ENCODE peak calls at places on chromosome 2, in four cellular contexts. L is tibial nerve, O is lower lobe of right lung, U is SK-N-SH. E is an unnamed sample. For H3K4me1, the result is how much of the 10 kb centered on the place peaks cover.

GRCh38 chr2:6071536-6071935 is 379.4 kb downstream of the SOX11 start:
- DNase-seq in U (peak), L (no peak), O (no peak), E (no peak)

GRCh38 chr2:152740743-152741328 is 22.4 kb downstream of the ARL6IP6 start:
- DNase-seq in U (peak), L (no peak), O (no peak), E (peak)

GRCh38 chr2:230843130-230843529 is 21.6 kb upstream of the ITM2C start:
- DNase-seq in U (no peak), L (no peak), O (no peak), E (no peak)

GRCh38 chr2:147681093-147681492 is 163.7 kb upstream of the ACVR2A start:
- DNase-seq in O (no peak), U (no peak), L (no peak), E (no peak)

GRCh38 chr2:69022548-69022947 is 9.6 kb downstream of the ANTXR1 start:
- DNase-seq in L (no peak), U (no peak), O (no peak), E (no peak)

GRCh38 chr2:128314348-128315121 is 4.1 kb downstream of the HS6ST1 start:
- DNase-seq in L (no peak), U (peak), O (peak), E (no peak)

GRCh38 chr2:149028377-149028776 is 10.1 kb upstream of the LYPD6B start:
- DNase-seq in L (no peak), U (no peak), O (no peak), E (no peak)

GRCh38 chr2:234981197-234982095 is 29.6 kb downstream of the SH3BP4 start:
- DNase-seq in O (no peak), U (peak), L (peak), E (peak)

GRCh38 chr2:31764169-31764568 is 183.4 kb upstream of the SRD5A2 start:
- DNase-seq in O (no peak), L (no peak), U (no peak), E (no peak)

GRCh38 chr2:46364797-46365457 is 67.7 kb downstream of the EPAS1 start:
- DNase-seq in L (no peak), O (no peak), U (peak), E (peak)

GRCh38 chr2:204328350-204328749 is 216.9 kb upstream of the PARD3B start:
- DNase-seq in L (no peak), O (no peak), U (no peak), E (no peak)

GRCh38 chr2:54771166-54771565 is 47.7 kb downstream of the EML6 start:
- DNase-seq in U (peak), L (no peak), O (no peak), E (no peak)

GRCh38 chr2:168254158-168254935 is 7.0 kb upstream of the STK39 start:
- DNase-seq in U (peak), O (no peak), L (no peak), E (no peak)

GRCh38 chr2:52112141-52112540 is 1080.2 kb upstream of the NRXN1 start:
- DNase-seq in L (no peak), O (no peak), U (no peak), E (no peak)

GRCh38 chr2:74037379-74037860 is 52.7 kb downstream of the TET3 start:
- DNase-seq in O (no peak), L (no peak), U (no peak), E (no peak)

GRCh38 chr2:102735431-102736130 is 26.2 kb upstream of the TMEM182 start:
- DNase-seq in U (no peak), L (no peak), O (no peak), E (peak)

GRCh38 chr2:227474406-227474805 is 2.5 kb downstream of the AGFG1 start:
- DNase-seq in L (no peak), U (no peak), O (no peak), E (no peak)

GRCh38 chr2:47226124-47227040 is 71.3 kb upstream of the STPG4 start:
- DNase-seq in L (no peak), O (no peak), U (no peak), E (no peak)

GRCh38 chr2:23658466-23658942 is 268.4 kb downstream of the ATAD2B start:
- DNase-seq in O (no peak), U (no peak), L (no peak), E (no peak)

GRCh38 chr2:121368155-121368554 is 83.2 kb upstream of the TFCP2L1 start:
- DNase-seq in U (no peak), O (no peak), L (no peak), E (no peak)

GRCh38 chr2:3268705-3269029 is 109.0 kb downstream of the EIPR1 start:
- DNase-seq in U (no peak), O (peak), L (no peak), E (no peak)

GRCh38 chr2:84807063-84807485 is 73.8 kb downstream of the TRABD2A start:
- DNase-seq in L (no peak), U (no peak), O (peak), E (no peak)

GRCh38 chr2:95297088-95297487 is at the start of gene KCNIP3:
- DNase-seq in O (no peak), U (peak), L (no peak), E (peak)

GRCh38 chr2:218125095-218125494 is 733 bp upstream of the CXCR2 start:
- DNase-seq in L (no peak), O (no peak), U (no peak), E (no peak)

GRCh38 chr2:10079931-10080535 is at the start of gene CYS1:
- DNase-seq in L (no peak), O (no peak), U (peak), E (peak)

GRCh38 chr2:164898475-164898874 is 56.9 kb downstream of the SLC38A11 start:
- DNase-seq in L (no peak), O (no peak), U (no peak), E (no peak)

GRCh38 chr2:134142341-134142738 is 111.5 kb upstream of the MGAT5 start:
- DNase-seq in O (no peak), U (no peak), L (no peak), E (no peak)

GRCh38 chr2:196230051-196230450 is 58.7 kb upstream of the STK17B start:
- DNase-seq in O (peak), L (no peak), U (no peak), E (no peak)

GRCh38 chr2:8611712-8612111 is 70.1 kb upstream of the ID2 start:
- DNase-seq in O (no peak), L (no peak), U (no peak), E (no peak)

GRCh38 chr2:10759151-10759714 is 37.8 kb downstream of the ATP6V1C2 start:
- DNase-seq in L (no peak), O (peak), U (peak), E (no peak)

GRCh38 chr2:188444106-188444835 is 152.6 kb downstream of the GULP1 start:
- DNase-seq in U (no peak), L (no peak), O (no peak), E (no peak)

GRCh38 chr2:64535024-64535423 is 10.9 kb downstream of the AFTPH start:
- DNase-seq in L (no peak), U (no peak), O (no peak), E (no peak)

DNA sequence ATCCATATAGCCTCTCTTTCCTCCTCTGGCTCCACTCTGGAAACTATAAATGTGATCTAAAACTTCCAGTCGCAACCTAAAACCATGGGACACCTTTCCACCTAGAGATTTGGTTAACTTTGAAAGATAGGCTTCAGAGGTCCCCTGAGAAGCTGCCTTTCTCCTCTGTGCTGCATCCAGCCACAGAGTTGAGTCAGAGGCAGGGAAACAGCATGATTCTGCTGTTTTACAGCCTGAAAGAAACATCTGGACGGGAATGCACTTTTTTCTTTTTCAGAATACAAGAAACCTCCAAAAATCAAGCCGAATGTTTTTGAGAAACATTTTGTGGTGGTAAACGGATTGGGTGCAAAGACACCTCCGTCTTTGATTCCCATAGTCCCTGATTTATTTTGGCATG is 31.0 kb downstream of the SLC4A3 start:
- DNase-seq in O (no peak), L (no peak), U (no peak), E (no peak)
- H3K4me1 ChIP-seq in O (under half), L (under half), U (under half), E (under half)

DNA sequence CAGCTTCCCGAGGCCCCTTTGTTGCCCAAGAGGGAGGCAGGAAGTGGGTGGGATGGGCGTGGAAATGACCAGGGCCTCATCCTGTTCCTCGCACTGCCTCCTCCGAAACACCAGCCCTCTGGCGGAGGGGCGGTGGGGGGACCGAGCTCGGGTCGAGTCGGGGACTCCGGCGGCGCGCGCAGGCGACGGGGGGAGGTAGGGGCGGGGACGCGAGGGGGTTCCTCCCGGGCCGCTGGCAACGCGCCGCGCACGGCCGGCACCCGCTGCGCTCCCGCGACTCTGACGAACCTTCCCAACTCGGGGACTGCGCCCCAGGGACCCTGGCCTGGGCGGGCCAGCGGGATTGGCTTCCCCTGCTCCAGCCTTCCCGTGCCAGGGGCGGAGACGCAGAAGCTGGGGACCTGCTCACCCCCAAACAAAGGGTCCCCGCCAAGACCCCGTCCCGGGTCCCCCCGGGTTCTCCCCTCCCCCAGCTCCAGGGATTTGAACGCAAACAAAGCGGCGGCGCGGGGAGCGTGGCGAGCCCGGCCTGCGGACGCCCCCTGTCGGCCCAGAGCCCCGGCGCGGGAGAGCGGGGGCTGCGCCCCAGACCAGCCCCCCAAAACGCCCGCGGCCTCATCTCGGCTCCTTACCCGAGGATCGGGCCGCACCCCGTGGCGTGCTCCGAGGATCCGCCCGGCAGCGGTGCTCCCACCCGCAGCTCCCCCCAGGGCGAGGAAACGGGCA is 1.2 kb downstream of the SEMA4C start:
- DNase-seq in O (peak), U (peak), L (peak), E (peak)
- H3K4me3 ChIP-seq in O (peak), U (peak), L (peak), E (peak)

DNA sequence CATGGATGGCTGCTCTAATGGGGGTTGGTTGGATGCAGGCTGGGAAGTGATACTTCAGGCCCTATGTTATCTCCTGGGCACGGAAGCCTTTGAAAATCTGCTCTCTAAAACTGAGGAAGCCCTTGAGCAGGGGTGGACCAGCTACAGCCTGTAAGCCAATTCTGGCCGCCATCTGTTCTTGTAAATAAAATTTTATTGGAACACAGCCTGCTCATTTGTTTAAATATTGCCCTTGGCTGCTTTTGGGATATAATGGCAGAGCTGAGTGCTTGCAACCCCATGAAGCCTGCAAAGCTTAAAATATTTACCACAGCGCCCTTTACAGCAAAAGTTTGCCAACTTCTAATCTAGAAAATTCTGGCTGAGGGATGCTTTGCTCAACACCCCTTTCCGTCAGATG is 11.9 kb upstream of the IGFBP2 start:
- DNase-seq in U (no peak), O (no peak), L (no peak), E (no peak)
- H3K4me1 ChIP-seq in U (under half), O (under half), L (under half), E (under half)

DNA sequence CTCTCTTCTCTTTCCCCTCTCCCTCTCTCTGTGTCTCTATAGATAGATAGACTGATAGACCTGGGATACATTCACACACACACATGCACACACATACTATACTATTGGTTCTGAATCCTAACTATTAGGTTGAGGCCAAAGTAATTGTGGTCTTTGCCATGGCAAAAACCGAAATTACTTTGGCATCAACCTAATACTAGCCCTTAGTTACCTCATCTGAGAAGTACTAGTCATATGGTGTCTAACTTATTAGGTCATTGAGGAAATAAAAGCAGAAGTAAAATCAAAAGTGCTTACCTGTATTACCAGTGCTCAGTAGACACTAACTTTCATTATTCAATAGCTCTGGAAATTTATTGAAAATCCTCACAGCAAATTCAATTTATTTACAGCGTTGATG is 451.5 kb downstream of the EPHA4 start:
- DNase-seq in O (no peak), L (no peak), U (no peak), E (no peak)
- H3K4me3 ChIP-seq in O (no peak), L (no peak), U (no peak), E (no peak)

DNA sequence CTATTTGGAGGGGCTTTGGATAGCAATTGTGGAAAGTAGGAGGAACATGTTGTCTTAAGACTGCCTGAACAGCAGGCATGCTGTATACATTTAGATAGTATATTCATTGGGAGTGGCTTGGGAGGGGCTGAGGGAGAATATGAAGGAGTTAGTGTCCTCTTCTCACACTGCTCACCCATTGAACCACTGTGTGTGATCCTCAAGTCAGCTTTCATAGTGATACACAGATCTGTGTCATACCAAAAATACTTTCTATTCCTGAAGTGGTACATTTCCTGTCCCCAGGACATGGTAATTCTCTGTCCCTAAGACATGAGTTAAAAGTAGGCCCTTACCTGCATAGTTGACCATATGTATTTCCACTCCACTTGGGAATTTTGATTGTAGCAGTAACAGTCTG is 9.6 kb downstream of the NEMP2 start:
- DNase-seq in O (no peak), U (no peak), L (no peak), E (no peak)
- H3K4me1 ChIP-seq in O (under half), U (under half), L (under half), E (under half)

GRCh38 chr2:100139114-100139513 is 3.3 kb downstream of the AFF3 start:
- DNase-seq in O (no peak), L (no peak), U (peak), E (no peak)
- H3K4me3 ChIP-seq in O (no peak), L (no peak), U (no peak), E (no peak)

GRCh38 chr2:40279001-40279400 is 172.9 kb downstream of the SLC8A1 start:
- DNase-seq in U (no peak), L (no peak), O (no peak), E (no peak)
- H3K4me1 ChIP-seq in U (under half), L (under half), O (under half), E (under half)

GRCh38 chr2:229416116-229416694 is 145.1 kb upstream of the PID1 start:
- DNase-seq in L (peak), O (peak), U (no peak), E (no peak)
- H3K4me3 ChIP-seq in L (no peak), O (no peak), U (no peak), E (no peak)

E was measured in GM23338.